ENCODE peak calls at places on chromosomes 11 and 22, in eight cellular contexts. P, O, D, C, M, B, G and V are unnamed samples.

GRCh38 chr11:17410606-17411379 is 22.3 kb upstream of the KCNJ11 start:
- DNase-seq in P (no peak), O (no peak), D (no peak), C (no peak), M (no peak), B (no peak), G (peak; percentile 93), V (peak; percentile 74)

GRCh38 chr11:120035756-120036155 is 102.2 kb downstream of the TRIM29 start:
- DNase-seq in P (no peak), O (no peak), D (no peak), C (no peak), M (no peak), B (no peak), G (no peak), V (no peak)

GRCh38 chr11:110377451-110377850 is 52.3 kb upstream of the FDX1 start:
- DNase-seq in P (no peak), O (no peak), D (no peak), C (no peak), M (no peak), B (no peak), G (no peak), V (no peak)

GRCh38 chr11:67634366-67635230 is 4.9 kb upstream of the NUDT8 start:
- DNase-seq in P (no peak), O (peak; percentile 26), D (no peak), C (no peak), M (no peak), B (no peak), G (no peak), V (no peak)

GRCh38 chr11:26847459-26847858 is 125.6 kb upstream of the SLC5A12 start:
- DNase-seq in P (no peak), O (no peak), D (peak; percentile 92), C (no peak), M (no peak), B (peak; percentile 31), G (no peak), V (no peak)

GRCh38 chr22:46861968-46862367 is 99.5 kb downstream of the TBC1D22A start:
- DNase-seq in P (no peak), O (no peak), D (no peak), C (no peak), M (no peak), B (no peak), G (no peak), V (no peak)

GRCh38 chr11:9169595-9170295 is 78.3 kb upstream of the SCUBE2 start:
- DNase-seq in P (no peak), O (no peak), D (no peak), C (no peak), M (peak; percentile 35), B (no peak), G (no peak), V (no peak)

GRCh38 chr11:113014731-113015455 is 53.7 kb downstream of the NCAM1 start:
- DNase-seq in P (no peak), O (no peak), D (peak; percentile 8), C (no peak), M (no peak), B (no peak), G (peak; percentile 84), V (peak; percentile 20)

GRCh38 chr11:108859510-108859909 is 194.6 kb downstream of the DDX10 start:
- DNase-seq in P (no peak), O (no peak), D (no peak), C (peak; percentile 32), M (no peak), B (peak; percentile 58), G (no peak), V (no peak)

GRCh38 chr22:50595189-50595588 is 5.4 kb upstream of the MAPK8IP2 start:
- DNase-seq in P (no peak), O (no peak), D (no peak), C (no peak), M (no peak), B (no peak), G (no peak), V (no peak)

GRCh38 chr11:66126064-66126463 is 56.0 kb downstream of the PACS1 start:
- DNase-seq in P (no peak), O (peak; percentile 49), D (no peak), C (no peak), M (peak; percentile 88), B (no peak), G (no peak), V (no peak)

DNA sequence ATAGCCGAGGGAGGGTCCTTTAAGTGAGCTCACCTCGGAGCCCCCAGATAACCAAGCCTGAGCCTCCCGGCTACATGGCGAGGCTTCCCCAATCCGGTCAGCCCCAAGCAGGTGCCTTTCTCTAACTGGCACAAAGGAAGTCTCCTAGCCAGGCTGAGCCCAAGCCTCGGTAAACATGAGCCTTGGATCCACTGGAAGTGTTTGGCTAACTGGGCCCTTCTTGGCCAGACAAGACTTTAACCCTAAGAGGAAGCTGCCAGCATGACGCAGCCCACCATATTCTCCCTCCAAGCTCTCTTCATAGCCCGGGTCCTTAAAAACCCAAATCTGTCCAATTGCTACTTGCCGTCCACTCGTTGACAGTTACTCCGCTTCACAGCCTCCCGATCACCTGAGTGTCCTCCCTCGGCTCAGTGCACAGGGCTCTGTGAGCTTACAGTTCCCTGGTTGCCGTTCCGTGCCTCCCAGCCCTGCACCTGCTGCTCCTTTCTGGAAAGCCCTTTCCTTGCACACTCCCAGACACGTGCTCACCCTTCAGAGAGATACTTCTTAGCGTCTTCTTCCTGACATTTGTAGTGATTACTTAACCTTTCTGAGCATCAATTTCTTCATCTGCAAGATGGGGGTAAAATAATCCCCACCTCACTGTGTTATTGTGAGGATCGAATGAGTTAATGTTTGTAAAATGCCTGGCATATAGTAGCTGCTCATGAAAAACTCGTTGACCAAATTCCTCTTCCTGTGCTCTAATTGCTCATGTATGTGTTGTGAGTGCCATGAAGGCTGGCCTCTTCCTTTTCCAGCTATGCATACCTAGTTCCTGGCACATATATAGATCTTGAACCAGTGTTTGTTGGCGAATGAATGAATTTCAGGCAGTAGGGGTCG is 25.6 kb downstream of the TXN2 start:
- DNase-seq in P (no peak), O (no peak), D (no peak), C (no peak), M (no peak), B (no peak), G (peak; percentile 76), V (no peak)
- TF ChIP-seq CTCF in P (no peak), O (no peak), D (no peak), C (no peak), M (no peak), B (no peak), G (no peak), V (no peak)

GRCh38 chr22:49026476-49027121 is 801.1 kb downstream of the BRD1 start:
- DNase-seq in P (no peak), O (no peak), D (no peak), C (no peak), M (no peak), B (no peak), G (no peak), V (no peak)
- TF ChIP-seq CTCF in P (no peak), O (no peak), D (no peak), C (no peak), M (no peak), B (no peak), G (no peak), V (no peak)

GRCh38 chr11:58561394-58562102 is 14.1 kb downstream of the LPXN start:
- DNase-seq in P (no peak), O (no peak), D (no peak), C (no peak), M (no peak), B (no peak), G (no peak), V (no peak)

GRCh38 chr11:58560842-58561241 is 14.8 kb downstream of the LPXN start:
- DNase-seq in P (no peak), O (no peak), D (no peak), C (no peak), M (no peak), B (no peak), G (no peak), V (no peak)

GRCh38 chr11:58567889-58568512 is 7.7 kb downstream of the LPXN start:
- DNase-seq in P (peak; percentile 72), O (peak; percentile 75), D (peak; percentile 74), C (peak; percentile 39), M (peak; percentile 68), B (peak; percentile 65), G (peak; percentile 59), V (peak; percentile 65)

GRCh38 chr11:58564226-58564625 is 11.4 kb downstream of the LPXN start:
- DNase-seq in P (no peak), O (no peak), D (no peak), C (no peak), M (no peak), B (no peak), G (no peak), V (no peak)

GRCh38 chr11:58562375-58562800 is 13.3 kb downstream of the LPXN start:
- DNase-seq in P (no peak), O (no peak), D (no peak), C (no peak), M (no peak), B (no peak), G (no peak), V (no peak)
- TF ChIP-seq CTCF in P (no peak), O (no peak), D (no peak), C (no peak), M (no peak), B (no peak), G (no peak), V (no peak)

GRCh38 chr11:57568330-57568766 is 876 bp upstream of the UBE2L6 start:
- DNase-seq in P (peak; percentile 85), O (no peak), D (peak; percentile 82), C (peak; percentile 69), M (peak; percentile 78), B (peak; percentile 68), G (no peak), V (no peak)
- TF ChIP-seq CTCF in P (no peak), O (no peak), D (peak; percentile 98), C (peak; percentile 96), M (peak; percentile 92), B (peak; percentile 95), G (no peak), V (peak; percentile 84)